ENCODE peak calls at places on chromosomes 16 and 17, in seven cellular contexts. A is gastroesophageal sphincter; V is left ventricle myocardium superior; M is activated CD8-positive, alpha-beta memory T cell treated with anti-CD3 and anti-CD28 coated beads, Interleukin-2, amount 10 ng/mL, durations not matched to agents 7 days and 5 days; C is activated CD8-positive, alpha-beta T cell treated with anti-CD3 and anti-CD28 coated beads for 36 hours; O is CD8-positive, alpha-beta T cell; Y is HCT116. D is an unnamed sample.

GRCh38 chr17:4497101-4497824 is 1.4 kb upstream of the SPNS2 start:
- ATAC-seq in M (no peak), O (no peak), A (no peak), C (no peak), Y (no peak), V (no peak), D (no peak)

GRCh38 chr17:78315355-78316114 is 44.3 kb downstream of the SOCS3 start:
- ATAC-seq in A (peak), V (peak), Y (peak), C (peak), M (no peak), O (peak), D (peak)

GRCh38 chr17:78172284-78173024 is 4.1 kb downstream of the SYNGR2 start:
- ATAC-seq in V (peak), Y (peak), C (no peak), M (no peak), A (peak), O (no peak), D (no peak)

GRCh38 chr17:17170346-17170976 is 35.7 kb downstream of the PLD6 start:
- ATAC-seq in M (no peak), A (no peak), Y (no peak), O (no peak), V (no peak), C (no peak), D (no peak)

GRCh38 chr17:57861737-57862409 is 12.0 kb upstream of the MRPS23 start:
- ATAC-seq in C (no peak), A (peak), Y (peak), O (no peak), M (no peak), V (peak), D (no peak)

GRCh38 chr17:7888184-7888920 is at the start of gene CHD3:
- ATAC-seq in O (peak), V (peak), A (peak), Y (peak), M (peak), C (no peak), D (no peak)

GRCh38 chr17:48738803-48739526 is 10.4 kb upstream of the HOXB13 start:
- ATAC-seq in C (no peak), A (no peak), O (no peak), M (no peak), Y (no peak), V (no peak), D (no peak)

GRCh38 chr17:36942031-36942599 is 4.8 kb downstream of the LHX1 start:
- ATAC-seq in O (no peak), M (peak), Y (no peak), C (peak), A (no peak), V (no peak), D (no peak)

GRCh38 chr16:79067600-79067999 is 532.9 kb downstream of the MAF start:
- ATAC-seq in V (no peak), Y (no peak), M (no peak), C (no peak), O (no peak), A (no peak), D (peak)

GRCh38 chr16:86737083-86737482 is 158.7 kb downstream of the FOXL1 start:
- ATAC-seq in C (no peak), O (no peak), A (no peak), V (no peak), M (no peak), Y (no peak), D (no peak)

GRCh38 chr17:67478266-67479118 is 101.4 kb downstream of the PITPNC1 start:
- ATAC-seq in Y (no peak), V (no peak), A (no peak), O (peak), M (no peak), C (no peak), D (no peak)

GRCh38 chr17:64418506-64419339 is 28.1 kb upstream of the PECAM1 start:
- ATAC-seq in A (peak), C (peak), O (peak), Y (peak), V (peak), M (peak), D (no peak)

GRCh38 chr17:57357830-57358426 is 101.6 kb downstream of the MSI2 start:
- ATAC-seq in C (peak), V (no peak), A (no peak), Y (peak), M (peak), O (peak), D (no peak)

GRCh38 chr16:78744796-78745464 is 645.5 kb downstream of the WWOX start:
- ATAC-seq in C (no peak), V (no peak), O (no peak), M (no peak), Y (no peak), A (peak), D (no peak)

GRCh38 chr17:42414782-42415409 is 8.2 kb downstream of the CAVIN1 start:
- ATAC-seq in A (no peak), M (peak), O (peak), V (peak), C (peak), Y (no peak), D (peak)

GRCh38 chr17:681738-682137 is 32.9 kb downstream of the VPS53 start:
- ATAC-seq in A (no peak), Y (no peak), V (no peak), M (no peak), O (no peak), C (no peak), D (no peak)

GRCh38 chr17:35315283-35315682 is 58.1 kb downstream of the SLFN11 start:
- ATAC-seq in O (no peak), C (no peak), V (peak), A (no peak), Y (peak), M (no peak), D (no peak)

GRCh38 chr17:77421635-77421982 is 280.8 kb downstream of the SEC14L1 start:
- ATAC-seq in V (no peak), Y (no peak), M (no peak), C (no peak), A (no peak), O (no peak), D (no peak)

GRCh38 chr17:46722662-46723285 is 95.7 kb downstream of the WNT3 start:
- ATAC-seq in C (no peak), A (no peak), V (no peak), O (no peak), Y (no peak), M (no peak), D (no peak)

GRCh38 chr17:62188713-62189112 is 123.6 kb upstream of the MED13 start:
- ATAC-seq in Y (no peak), A (no peak), M (no peak), V (no peak), C (no peak), O (no peak), D (no peak)

GRCh38 chr17:77280304-77280910 is 139.6 kb downstream of the SEC14L1 start:
- ATAC-seq in O (peak), C (no peak), V (no peak), Y (peak), A (peak), M (peak), D (peak)

GRCh38 chr16:75620326-75621169 is 2.5 kb downstream of the ADAT1 start:
- ATAC-seq in O (peak), C (peak), A (no peak), Y (no peak), M (peak), V (no peak), D (no peak)

GRCh38 chr17:49101054-49101534 is 31.5 kb upstream of the B4GALNT2 start:
- ATAC-seq in C (no peak), M (no peak), V (no peak), Y (peak), O (no peak), A (no peak), D (no peak)

GRCh38 chr16:82630219-82630618 is 3.5 kb downstream of the CDH13 start:
- ATAC-seq in M (no peak), A (no peak), V (no peak), O (no peak), Y (no peak), C (no peak), D (no peak)

GRCh38 chr16:85209526-85210121 is 97.4 kb upstream of the CIBAR2 start:
- ATAC-seq in C (no peak), Y (peak), O (no peak), A (no peak), M (no peak), V (peak), D (no peak)

GRCh38 chr17:41695134-41695661 is 6.5 kb downstream of the EIF1 start:
- ATAC-seq in A (no peak), Y (no peak), O (no peak), V (no peak), C (no peak), M (no peak), D (no peak)

GRCh38 chr16:997440-998051 is 16.0 kb downstream of the SOX8 start:
- ATAC-seq in C (peak), V (peak), M (peak), Y (peak), O (peak), A (peak), D (peak)

GRCh38 chr16:1078579-1079021 is 6.1 kb downstream of the SSTR5 start:
- ATAC-seq in Y (peak), V (no peak), O (no peak), A (peak), C (no peak), M (no peak), D (no peak)